ENCODE peak calls at places on chromosomes 5 and 9, in nine cellular contexts. One of them, this sample, is unnamed.

GRCh38 chr5:108623826-108624225 is 123.9 kb upstream of the FER start:
- DNase-seq in CD4-positive, alpha-beta T cell: no peak
- DNase-seq in EL: no peak
- DNase-seq in cerebellum: no peak
- DNase-seq in mucosa of gallbladder: no peak
- DNase-seq in HT1080: no peak
- DNase-seq in DMS153: no peak
- DNase-seq in kidney glomerular epithelial cell: no peak
- DNase-seq in HFFc6: no peak
- DNase-seq in this sample: no peak

GRCh38 chr5:68478306-68479091 is 262.9 kb downstream of the PIK3R1 start:
- DNase-seq in CD4-positive, alpha-beta T cell: no peak
- DNase-seq in EL: peak; percentile 49
- DNase-seq in cerebellum: no peak
- DNase-seq in mucosa of gallbladder: no peak
- DNase-seq in HT1080: no peak
- DNase-seq in DMS153: no peak
- DNase-seq in kidney glomerular epithelial cell: no peak
- DNase-seq in HFFc6: peak; percentile 11
- DNase-seq in this sample: no peak

GRCh38 chr9:105055922-105056321 is 128.0 kb upstream of the ABCA1 start:
- DNase-seq in CD4-positive, alpha-beta T cell: no peak
- DNase-seq in EL: no peak
- DNase-seq in cerebellum: no peak
- DNase-seq in mucosa of gallbladder: no peak
- DNase-seq in HT1080: no peak
- DNase-seq in DMS153: no peak
- DNase-seq in kidney glomerular epithelial cell: no peak
- DNase-seq in HFFc6: no peak
- DNase-seq in this sample: no peak

GRCh38 chr5:33105521-33105941 is 335.2 kb upstream of the TARS1 start:
- DNase-seq in CD4-positive, alpha-beta T cell: no peak
- DNase-seq in EL: peak; percentile 75
- DNase-seq in cerebellum: no peak
- DNase-seq in mucosa of gallbladder: no peak
- DNase-seq in HT1080: peak; percentile 75
- DNase-seq in DMS153: no peak
- DNase-seq in kidney glomerular epithelial cell: no peak
- DNase-seq in HFFc6: peak; percentile 73
- DNase-seq in this sample: no peak

GRCh38 chr5:103669615-103670014 is 107.0 kb upstream of the NUDT12 start:
- DNase-seq in CD4-positive, alpha-beta T cell: no peak
- DNase-seq in EL: no peak
- DNase-seq in cerebellum: no peak
- DNase-seq in mucosa of gallbladder: no peak
- DNase-seq in HT1080: no peak
- DNase-seq in DMS153: peak; percentile 92
- DNase-seq in kidney glomerular epithelial cell: no peak
- DNase-seq in HFFc6: no peak
- DNase-seq in this sample: no peak

GRCh38 chr9:9752722-9753121 is 860.1 kb downstream of the PTPRD start:
- DNase-seq in CD4-positive, alpha-beta T cell: no peak
- DNase-seq in EL: no peak
- DNase-seq in cerebellum: no peak
- DNase-seq in mucosa of gallbladder: peak; percentile 49
- DNase-seq in HT1080: no peak
- DNase-seq in DMS153: no peak
- DNase-seq in kidney glomerular epithelial cell: no peak
- DNase-seq in HFFc6: no peak
- DNase-seq in this sample: no peak

GRCh38 chr9:136790640-136791465 is at the start of gene TMEM141:
- DNase-seq in CD4-positive, alpha-beta T cell: peak; percentile 100
- DNase-seq in EL: peak; percentile 99
- DNase-seq in cerebellum: peak; percentile 100
- DNase-seq in mucosa of gallbladder: peak; percentile 100
- DNase-seq in HT1080: peak; percentile 97
- DNase-seq in DMS153: peak; percentile 98
- DNase-seq in kidney glomerular epithelial cell: peak; percentile 99
- DNase-seq in HFFc6: peak; percentile 99
- DNase-seq in this sample: peak; percentile 100

GRCh38 chr9:69857131-69857530 is 36.5 kb downstream of the CFAP95 start:
- DNase-seq in CD4-positive, alpha-beta T cell: no peak
- DNase-seq in EL: peak; percentile 91
- DNase-seq in cerebellum: no peak
- DNase-seq in mucosa of gallbladder: no peak
- DNase-seq in HT1080: peak; percentile 64
- DNase-seq in DMS153: no peak
- DNase-seq in kidney glomerular epithelial cell: peak; percentile 38
- DNase-seq in HFFc6: peak; percentile 81
- DNase-seq in this sample: no peak

GRCh38 chr5:55603947-55604346 is 69.2 kb upstream of the PLPP1 start:
- DNase-seq in CD4-positive, alpha-beta T cell: no peak
- DNase-seq in EL: peak; percentile 80
- DNase-seq in cerebellum: no peak
- DNase-seq in mucosa of gallbladder: no peak
- DNase-seq in HT1080: no peak
- DNase-seq in DMS153: no peak
- DNase-seq in kidney glomerular epithelial cell: no peak
- DNase-seq in HFFc6: peak; percentile 85
- DNase-seq in this sample: no peak

GRCh38 chr9:93679536-93680444 is 103.4 kb downstream of the PHF2 start:
- DNase-seq in CD4-positive, alpha-beta T cell: no peak
- DNase-seq in EL: no peak
- DNase-seq in cerebellum: no peak
- DNase-seq in mucosa of gallbladder: peak; percentile 9
- DNase-seq in HT1080: no peak
- DNase-seq in DMS153: no peak
- DNase-seq in kidney glomerular epithelial cell: no peak
- DNase-seq in HFFc6: no peak
- DNase-seq in this sample: no peak

GRCh38 chr5:32859211-32859641 is 148.1 kb downstream of the NPR3 start:
- DNase-seq in CD4-positive, alpha-beta T cell: no peak
- DNase-seq in EL: peak; percentile 60
- DNase-seq in cerebellum: no peak
- DNase-seq in mucosa of gallbladder: no peak
- DNase-seq in HT1080: no peak
- DNase-seq in DMS153: no peak
- DNase-seq in kidney glomerular epithelial cell: no peak
- DNase-seq in HFFc6: peak; percentile 79
- DNase-seq in this sample: no peak

GRCh38 chr9:118871531-118871930 is 497.7 kb downstream of the BRINP1 start:
- DNase-seq in CD4-positive, alpha-beta T cell: no peak
- DNase-seq in EL: no peak
- DNase-seq in cerebellum: no peak
- DNase-seq in mucosa of gallbladder: no peak
- DNase-seq in HT1080: no peak
- DNase-seq in DMS153: no peak
- DNase-seq in kidney glomerular epithelial cell: no peak
- DNase-seq in HFFc6: no peak
- DNase-seq in this sample: no peak

GRCh38 chr5:59517926-59518585 is 375.5 kb downstream of the PDE4D start:
- DNase-seq in CD4-positive, alpha-beta T cell: no peak
- DNase-seq in EL: peak; percentile 80
- DNase-seq in cerebellum: no peak
- DNase-seq in mucosa of gallbladder: no peak
- DNase-seq in HT1080: peak; percentile 72
- DNase-seq in DMS153: no peak
- DNase-seq in kidney glomerular epithelial cell: peak; percentile 38
- DNase-seq in HFFc6: peak; percentile 72
- DNase-seq in this sample: no peak

GRCh38 chr9:94952553-94953373 is 226.3 kb downstream of the AOPEP start:
- DNase-seq in CD4-positive, alpha-beta T cell: no peak
- DNase-seq in EL: no peak
- DNase-seq in cerebellum: no peak
- DNase-seq in mucosa of gallbladder: no peak
- DNase-seq in HT1080: no peak
- DNase-seq in DMS153: no peak
- DNase-seq in kidney glomerular epithelial cell: peak; percentile 32
- DNase-seq in HFFc6: no peak
- DNase-seq in this sample: peak; percentile 15

GRCh38 chr9:38068616-38068865 is 486 bp downstream of the SHB start:
- DNase-seq in CD4-positive, alpha-beta T cell: no peak
- DNase-seq in EL: peak; percentile 58
- DNase-seq in cerebellum: no peak
- DNase-seq in mucosa of gallbladder: no peak
- DNase-seq in HT1080: no peak
- DNase-seq in DMS153: no peak
- DNase-seq in kidney glomerular epithelial cell: no peak
- DNase-seq in HFFc6: no peak
- DNase-seq in this sample: peak; percentile 45

GRCh38 chr5:65184780-65185179 is 296.9 kb downstream of the ADAMTS6 start:
- DNase-seq in CD4-positive, alpha-beta T cell: no peak
- DNase-seq in EL: no peak
- DNase-seq in cerebellum: no peak
- DNase-seq in mucosa of gallbladder: no peak
- DNase-seq in HT1080: no peak
- DNase-seq in DMS153: no peak
- DNase-seq in kidney glomerular epithelial cell: no peak
- DNase-seq in HFFc6: no peak
- DNase-seq in this sample: no peak

GRCh38 chr5:173604141-173604540 is 12.3 kb downstream of the BOD1 start:
- DNase-seq in CD4-positive, alpha-beta T cell: no peak
- DNase-seq in EL: no peak
- DNase-seq in cerebellum: no peak
- DNase-seq in mucosa of gallbladder: no peak
- DNase-seq in HT1080: no peak
- DNase-seq in DMS153: no peak
- DNase-seq in kidney glomerular epithelial cell: no peak
- DNase-seq in HFFc6: no peak
- DNase-seq in this sample: no peak

GRCh38 chr5:133489632-133490031 is 122.7 kb downstream of the FSTL4 start:
- DNase-seq in CD4-positive, alpha-beta T cell: no peak
- DNase-seq in EL: no peak
- DNase-seq in cerebellum: no peak
- DNase-seq in mucosa of gallbladder: no peak
- DNase-seq in HT1080: peak; percentile 7
- DNase-seq in DMS153: peak; percentile 16
- DNase-seq in kidney glomerular epithelial cell: no peak
- DNase-seq in HFFc6: no peak
- DNase-seq in this sample: peak; percentile 32

GRCh38 chr5:76983468-76983867 is 30.6 kb downstream of the CRHBP start:
- DNase-seq in CD4-positive, alpha-beta T cell: no peak
- DNase-seq in EL: no peak
- DNase-seq in cerebellum: no peak
- DNase-seq in mucosa of gallbladder: no peak
- DNase-seq in HT1080: peak; percentile 7
- DNase-seq in DMS153: no peak
- DNase-seq in kidney glomerular epithelial cell: no peak
- DNase-seq in HFFc6: no peak
- DNase-seq in this sample: no peak

GRCh38 chr5:96148376-96148775 is 186.7 kb upstream of the ELL2 start:
- DNase-seq in CD4-positive, alpha-beta T cell: no peak
- DNase-seq in EL: no peak
- DNase-seq in cerebellum: no peak
- DNase-seq in mucosa of gallbladder: no peak
- DNase-seq in HT1080: no peak
- DNase-seq in DMS153: no peak
- DNase-seq in kidney glomerular epithelial cell: no peak
- DNase-seq in HFFc6: no peak
- DNase-seq in this sample: no peak

GRCh38 chr9:20379804-20380225 is 242.5 kb downstream of the MLLT3 start:
- DNase-seq in CD4-positive, alpha-beta T cell: no peak
- DNase-seq in EL: no peak
- DNase-seq in cerebellum: no peak
- DNase-seq in mucosa of gallbladder: no peak
- DNase-seq in HT1080: no peak
- DNase-seq in DMS153: no peak
- DNase-seq in kidney glomerular epithelial cell: no peak
- DNase-seq in HFFc6: no peak
- DNase-seq in this sample: no peak

GRCh38 chr5:37738057-37738691 is 101.7 kb downstream of the GDNF start:
- DNase-seq in CD4-positive, alpha-beta T cell: no peak
- DNase-seq in EL: peak; percentile 96
- DNase-seq in cerebellum: no peak
- DNase-seq in mucosa of gallbladder: no peak
- DNase-seq in HT1080: peak; percentile 94
- DNase-seq in DMS153: no peak
- DNase-seq in kidney glomerular epithelial cell: peak; percentile 79
- DNase-seq in HFFc6: peak; percentile 90
- DNase-seq in this sample: peak; percentile 35

GRCh38 chr9:35733109-35733541 is 659 bp downstream of the CREB3 start:
- DNase-seq in CD4-positive, alpha-beta T cell: no peak
- DNase-seq in EL: peak; percentile 78
- DNase-seq in cerebellum: no peak
- DNase-seq in mucosa of gallbladder: peak; percentile 23
- DNase-seq in HT1080: peak; percentile 79
- DNase-seq in DMS153: no peak
- DNase-seq in kidney glomerular epithelial cell: peak; percentile 86
- DNase-seq in HFFc6: peak; percentile 72
- DNase-seq in this sample: peak; percentile 21

GRCh38 chr9:89880161-89880560 is 275.3 kb downstream of the GADD45G start:
- DNase-seq in CD4-positive, alpha-beta T cell: no peak
- DNase-seq in EL: no peak
- DNase-seq in cerebellum: no peak
- DNase-seq in mucosa of gallbladder: peak; percentile 8
- DNase-seq in HT1080: no peak
- DNase-seq in DMS153: no peak
- DNase-seq in kidney glomerular epithelial cell: no peak
- DNase-seq in HFFc6: no peak
- DNase-seq in this sample: no peak

GRCh38 chr5:53003144-53003543 is 14.0 kb downstream of the ITGA2 start:
- DNase-seq in CD4-positive, alpha-beta T cell: no peak
- DNase-seq in EL: no peak
- DNase-seq in cerebellum: no peak
- DNase-seq in mucosa of gallbladder: no peak
- DNase-seq in HT1080: no peak
- DNase-seq in DMS153: no peak
- DNase-seq in kidney glomerular epithelial cell: no peak
- DNase-seq in HFFc6: no peak
- DNase-seq in this sample: no peak

GRCh38 chr5:61817472-61818326 is 485.6 kb downstream of the ZSWIM6 start:
- DNase-seq in CD4-positive, alpha-beta T cell: no peak
- DNase-seq in EL: peak; percentile 45
- DNase-seq in cerebellum: peak; percentile 78
- DNase-seq in mucosa of gallbladder: peak; percentile 56
- DNase-seq in HT1080: peak; percentile 39
- DNase-seq in DMS153: no peak
- DNase-seq in kidney glomerular epithelial cell: peak; percentile 61
- DNase-seq in HFFc6: peak; percentile 57
- DNase-seq in this sample: no peak

GRCh38 chr9:76045217-76045616 is 154.7 kb downstream of the PCSK5 start:
- DNase-seq in CD4-positive, alpha-beta T cell: no peak
- DNase-seq in EL: no peak
- DNase-seq in cerebellum: no peak
- DNase-seq in mucosa of gallbladder: no peak
- DNase-seq in HT1080: no peak
- DNase-seq in DMS153: no peak
- DNase-seq in kidney glomerular epithelial cell: no peak
- DNase-seq in HFFc6: no peak
- DNase-seq in this sample: no peak

GRCh38 chr5:133459474-133460155 is 152.7 kb downstream of the FSTL4 start:
- DNase-seq in CD4-positive, alpha-beta T cell: no peak
- DNase-seq in EL: no peak
- DNase-seq in cerebellum: no peak
- DNase-seq in mucosa of gallbladder: no peak
- DNase-seq in HT1080: peak; percentile 35
- DNase-seq in DMS153: no peak
- DNase-seq in kidney glomerular epithelial cell: no peak
- DNase-seq in HFFc6: no peak
- DNase-seq in this sample: no peak

GRCh38 chr5:175921066-175921730 is 46.9 kb downstream of the THOC3 start:
- DNase-seq in CD4-positive, alpha-beta T cell: no peak
- DNase-seq in EL: no peak
- DNase-seq in cerebellum: no peak
- DNase-seq in mucosa of gallbladder: no peak
- DNase-seq in HT1080: no peak
- DNase-seq in DMS153: no peak
- DNase-seq in kidney glomerular epithelial cell: no peak
- DNase-seq in HFFc6: no peak
- DNase-seq in this sample: no peak